ENCODE peak calls at places on chromosome 11, in five cellular contexts. Z is thoracic aorta, A is left lung, C is HepG2, W is cardiac muscle cell. Y is an unnamed sample. For H3K9me3, the result is how much of the 10 kb centered on the place peaks cover.

GRCh38 chr11:92206441-92206840 is 18.2 kb upstream of the FAT3 start:
- DNase-seq in Z (no peak), A (no peak), C (no peak), W (no peak), Y (no peak)

GRCh38 chr11:57379732-57380131 is 1.2 kb downstream of the PRG3 start:
- DNase-seq in Z (no peak), A (no peak), C (no peak), W (peak), Y (no peak)

GRCh38 chr11:45641961-45642360 is 23.5 kb downstream of the CHST1 start:
- DNase-seq in Z (no peak), A (no peak), C (no peak), W (no peak), Y (no peak)

GRCh38 chr11:13429288-13429687 is 33.7 kb downstream of the BTBD10 start:
- DNase-seq in Z (no peak), A (no peak), C (no peak), W (no peak), Y (no peak)

GRCh38 chr11:102666331-102666957 is 39.1 kb downstream of the MMP27 start:
- DNase-seq in Z (no peak), A (no peak), C (peak), W (peak), Y (no peak)

GRCh38 chr11:80163011-80163410 is 722.2 kb upstream of the TENM4 start:
- DNase-seq in Z (no peak), A (no peak), C (no peak), W (no peak), Y (no peak)

GRCh38 chr11:125140251-125140650 is 24.3 kb upstream of the PKNOX2 start:
- DNase-seq in Z (no peak), A (no peak), C (no peak), W (no peak), Y (no peak)

GRCh38 chr11:68093565-68093964 is 27.6 kb downstream of the CHKA start:
- DNase-seq in Z (no peak), A (no peak), C (no peak), W (no peak), Y (no peak)

GRCh38 chr11:56624661-56625110 is 10.0 kb upstream of the OR5M1 start:
- DNase-seq in Z (no peak), A (no peak), C (peak), W (peak), Y (no peak)

GRCh38 chr11:85941380-85941973 is 86.3 kb downstream of the CCDC83 start:
- DNase-seq in Z (no peak), A (no peak), C (peak), W (peak), Y (no peak)

GRCh38 chr11:123052884-123053721 is 8.8 kb downstream of the HSPA8 start:
- DNase-seq in Z (no peak), A (no peak), C (no peak), W (no peak), Y (no peak)

GRCh38 chr11:14417975-14418374 is 59.0 kb upstream of the RRAS2 start:
- DNase-seq in Z (no peak), A (no peak), C (no peak), W (no peak), Y (no peak)

GRCh38 chr11:31422703-31423102 is 53.0 kb downstream of the DNAJC24 start:
- DNase-seq in Z (no peak), A (no peak), C (no peak), W (no peak), Y (no peak)

GRCh38 chr11:72227316-72228228 is 3.0 kb downstream of the INPPL1 start:
- DNase-seq in Z (no peak), A (no peak), C (no peak), W (no peak), Y (peak)

GRCh38 chr11:6268811-6269210 is 9.2 kb downstream of the CCKBR start:
- DNase-seq in Z (no peak), A (no peak), C (no peak), W (no peak), Y (no peak)

GRCh38 chr11:12235945-12236743 is 125.8 kb downstream of the MICAL2 start:
- DNase-seq in Z (no peak), A (peak), C (peak), W (peak), Y (no peak)

DNA sequence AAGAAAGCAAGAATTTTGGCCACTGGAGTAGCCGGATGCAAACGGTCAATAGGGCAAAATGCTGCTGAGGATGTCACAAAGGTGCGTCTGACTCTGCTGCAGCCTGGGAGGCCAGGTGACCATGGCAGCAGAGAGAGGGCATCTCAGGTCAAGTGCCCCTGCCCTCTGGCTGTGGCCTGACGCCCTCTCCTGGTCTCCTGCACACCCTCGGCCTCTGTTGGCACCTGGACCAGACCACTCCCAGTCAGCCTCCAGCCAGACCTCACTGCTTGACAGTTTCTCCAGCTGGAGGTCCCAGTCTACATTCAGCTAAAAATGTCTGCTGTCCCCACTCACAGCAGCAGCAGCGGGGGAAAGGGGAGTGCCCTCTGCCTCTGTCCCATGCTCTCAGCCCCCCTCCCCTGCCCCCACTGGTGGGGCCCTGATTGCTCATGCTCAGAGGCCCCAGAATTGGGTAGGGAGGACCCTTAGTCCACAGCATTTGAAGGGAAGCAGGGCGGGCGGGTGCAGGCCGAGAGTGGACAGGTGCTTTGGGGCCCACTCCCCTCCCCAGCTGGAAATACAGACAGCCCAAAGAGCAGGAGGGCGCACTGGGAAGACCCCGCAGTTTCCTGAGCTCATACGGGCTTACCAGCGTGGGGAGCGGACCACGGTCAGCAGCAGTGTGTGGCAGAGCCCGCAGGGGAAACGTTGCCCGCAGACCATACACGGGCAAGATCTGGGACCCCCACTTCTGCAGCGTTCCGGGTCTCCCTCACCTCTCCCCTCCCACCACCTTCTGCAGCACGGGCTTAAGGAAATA is 1.6 kb upstream of the BRSK2 start:
- DNase-seq in Z (no peak), A (no peak), C (peak), W (peak), Y (no peak)
- H3K4me3 ChIP-seq in Z (no peak), A (no peak), C (no peak), W (no peak), Y (no peak)

DNA sequence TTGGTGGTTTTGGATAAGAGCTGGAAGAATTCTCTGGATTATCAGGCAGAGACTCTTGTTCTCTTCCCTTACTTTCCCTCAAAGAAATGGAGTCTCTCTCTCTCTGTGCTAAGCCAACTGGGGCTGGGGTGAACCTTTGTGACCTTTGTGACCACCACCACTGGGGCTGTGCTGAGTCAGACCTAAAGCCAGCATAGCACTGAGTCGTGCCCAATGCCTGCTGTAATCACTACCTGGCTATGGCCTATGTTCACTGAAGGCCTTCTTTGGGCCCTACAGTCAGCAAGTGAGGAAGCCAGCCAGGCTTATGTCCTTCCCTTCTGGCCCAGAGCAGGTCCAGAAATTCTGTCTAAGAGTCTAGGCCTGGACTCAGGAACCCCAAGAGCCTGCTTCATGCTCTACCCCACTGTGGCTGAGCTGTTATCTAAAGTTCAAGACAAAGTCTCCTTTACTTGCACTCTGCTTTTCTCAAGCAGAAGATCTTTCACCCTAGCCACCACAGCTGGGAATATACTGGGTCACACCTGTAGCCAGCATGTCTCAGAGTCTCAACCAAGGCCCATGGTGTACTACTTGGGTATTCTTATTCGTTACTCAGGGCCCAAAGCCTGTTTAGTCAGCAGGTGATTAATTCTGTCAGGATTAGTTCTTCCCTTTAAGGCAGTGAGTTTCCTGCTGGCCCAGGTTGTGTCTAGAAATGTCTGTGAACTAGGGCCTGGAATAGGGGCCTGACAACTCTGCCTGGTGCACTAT is 86.0 kb downstream of the EHF start:
- DNase-seq in Z (no peak), A (no peak), C (no peak), W (no peak), Y (no peak)
- H3K9me3 ChIP-seq in Z (under half), A (under half), C (under half), W (under half), Y (under half)

GRCh38 chr11:100830978-100831732 is 144.1 kb downstream of the ARHGAP42 start:
- DNase-seq in Z (no peak), A (no peak), C (no peak), W (no peak), Y (no peak)
- TF ChIP-seq CTCF in Z (no peak), A (no peak), C (no peak), W (no peak), Y (no peak)

GRCh38 chr11:132445966-132446365 is 1075.6 kb downstream of the NTM start:
- DNase-seq in Z (no peak), A (no peak), C (no peak), W (no peak), Y (no peak)
- H3K4me3 ChIP-seq in Z (no peak), A (no peak), C (no peak), W (no peak), Y (no peak)

GRCh38 chr11:50174975-50175374 is 142.3 kb downstream of the OR4C45 start:
- DNase-seq in Z (no peak), A (no peak), C (no peak), W (no peak), Y (no peak)

GRCh38 chr11:50182486-50182885 is 149.8 kb downstream of the OR4C45 start:
- DNase-seq in Z (no peak), A (no peak), C (no peak), W (no peak), Y (no peak)

GRCh38 chr11:50174189-50174588 is 141.5 kb downstream of the OR4C45 start:
- DNase-seq in Z (no peak), A (no peak), C (no peak), W (no peak), Y (no peak)

GRCh38 chr11:50178732-50179131 is 146.1 kb downstream of the OR4C45 start:
- DNase-seq in Z (no peak), A (no peak), C (no peak), W (no peak), Y (no peak)
- H3K9me3 ChIP-seq in Z (under half), A (under half), C (under half), W (under half), Y (under half)

DNA sequence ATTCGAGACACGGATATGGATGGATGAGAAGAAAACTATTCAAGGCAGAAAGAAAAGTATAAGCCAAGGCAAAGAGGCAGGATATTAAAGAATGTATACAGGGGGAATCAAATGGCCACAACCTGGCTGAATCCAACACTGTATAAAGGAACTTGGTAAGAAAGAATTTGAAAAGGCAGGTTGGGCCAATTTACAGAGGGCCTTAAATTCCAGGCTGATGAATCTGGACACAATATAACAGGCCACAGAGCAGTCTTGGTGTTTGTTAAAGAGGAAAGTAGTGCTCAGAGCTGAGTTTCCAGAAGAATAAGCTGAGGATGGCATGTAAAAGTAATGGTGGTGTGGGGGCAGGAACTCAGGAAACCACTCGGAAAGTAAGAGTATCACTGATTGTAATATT is 72.3 kb upstream of the POU2AF2 start:
- DNase-seq in Z (no peak), A (no peak), C (no peak), W (no peak), Y (no peak)
- TF ChIP-seq CTCF in Z (no peak), A (no peak), C (no peak), W (no peak), Y (no peak)